ENCODE peak calls at places on chromosomes 13 and 19, in seven cellular contexts. L, C, R, N, T, U and B are unnamed samples.

GRCh38 chr19:371501-372160 is 27.0 kb upstream of the MIER2 start:
- DNase-seq in C (no peak), T (no peak), L (no peak), R (no peak), N (no peak), U (no peak), B (no peak)

GRCh38 chr19:37966211-37967072 is 59.4 kb downstream of the SIPA1L3 start:
- DNase-seq in R (no peak), N (no peak), C (peak), L (no peak), T (no peak), U (no peak), B (no peak)

GRCh38 chr13:38514575-38514974 is 164.9 kb downstream of the UFM1 start:
- DNase-seq in L (no peak), T (no peak), C (no peak), R (no peak), N (no peak), U (no peak), B (no peak)

GRCh38 chr19:16456652-16457194 is 15.0 kb downstream of the EPS15L1 start:
- DNase-seq in N (no peak), C (no peak), U (peak), R (no peak), L (no peak), T (peak), B (no peak)

GRCh38 chr13:37129867-37130266 is 24.4 kb upstream of the CSNK1A1L start:
- DNase-seq in R (no peak), N (no peak), L (no peak), T (no peak), U (no peak), C (no peak), B (no peak)

GRCh38 chr13:82800391-82800790 is 1081.9 kb downstream of the SLITRK1 start:
- DNase-seq in R (no peak), L (no peak), T (no peak), N (no peak), U (no peak), C (no peak), B (no peak)

GRCh38 chr13:29428310-29428991 is 167.0 kb downstream of the SLC7A1 start:
- DNase-seq in R (no peak), N (no peak), L (no peak), C (peak), T (peak), U (peak), B (peak)

GRCh38 chr13:85816413-85816812 is 17.2 kb upstream of the SLITRK6 start:
- DNase-seq in R (no peak), N (no peak), L (no peak), C (no peak), T (no peak), U (no peak), B (no peak)

GRCh38 chr13:31927219-31927653 is 104.3 kb upstream of the FRY start:
- DNase-seq in T (no peak), L (peak), U (no peak), R (no peak), C (no peak), N (no peak), B (no peak)

GRCh38 chr13:51804295-51805172 is 571 bp upstream of the DHRS12 start:
- DNase-seq in L (peak), T (no peak), N (no peak), R (no peak), C (peak), U (no peak), B (no peak)

GRCh38 chr19:32387701-32388392 is 17.7 kb upstream of the DPY19L3 start:
- DNase-seq in N (no peak), R (no peak), U (no peak), C (no peak), L (no peak), T (no peak), B (no peak)

GRCh38 chr13:110062077-110062776 is 244.7 kb downstream of the COL4A1 start:
- DNase-seq in C (no peak), U (no peak), T (no peak), N (no peak), L (no peak), R (no peak), B (no peak)

GRCh38 chr19:40193587-40193849 is 2.3 kb downstream of the MAP3K10 start:
- DNase-seq in U (no peak), L (no peak), R (no peak), T (no peak), N (no peak), C (no peak), B (no peak)

GRCh38 chr13:47656651-47657050 is 344.4 kb downstream of the SUCLA2 start:
- DNase-seq in C (no peak), T (no peak), N (no peak), R (no peak), L (no peak), U (no peak), B (no peak)

GRCh38 chr19:31096047-31096446 is 253.2 kb downstream of the TSHZ3 start:
- DNase-seq in C (no peak), R (no peak), T (peak), N (no peak), U (no peak), L (no peak), B (no peak)

GRCh38 chr13:96417956-96418355 is 328.0 kb downstream of the HS6ST3 start:
- DNase-seq in L (no peak), T (no peak), C (no peak), U (no peak), N (no peak), R (no peak), B (no peak)

GRCh38 chr19:13195678-13196077 is 45.5 kb downstream of the IER2 start:
- DNase-seq in T (peak), C (no peak), U (no peak), N (no peak), R (peak), L (peak), B (no peak)

GRCh38 chr13:40517486-40518311 is 148.7 kb downstream of the FOXO1 start:
- DNase-seq in N (no peak), C (no peak), L (no peak), U (no peak), T (no peak), R (no peak), B (no peak)

GRCh38 chr19:3606690-3607289 is at the start of gene TBXA2R:
- DNase-seq in R (peak), N (peak), C (no peak), U (peak), T (peak), L (peak), B (no peak)

GRCh38 chr13:23743269-23743668 is 145.9 kb downstream of the MIPEP start:
- DNase-seq in L (no peak), U (no peak), T (no peak), N (no peak), R (no peak), C (no peak), B (no peak)

GRCh38 chr19:41569481-41570150 is 6.3 kb upstream of the CEACAM21 start:
- DNase-seq in R (no peak), C (no peak), T (no peak), L (no peak), N (no peak), U (no peak), B (no peak)

GRCh38 chr19:17475541-17476115 is 5.3 kb downstream of the SLC27A1 start:
- DNase-seq in C (peak), U (peak), N (peak), T (no peak), L (peak), R (no peak), B (no peak)

GRCh38 chr19:55158848-55159793 is 1.6 kb upstream of the TNNI3 start:
- DNase-seq in C (no peak), T (peak), N (no peak), L (no peak), R (no peak), U (no peak), B (peak)

GRCh38 chr13:73293902-73294523 is 235.2 kb downstream of the KLF5 start:
- DNase-seq in R (no peak), U (no peak), L (no peak), N (no peak), T (no peak), C (no peak), B (no peak)

GRCh38 chr19:51978882-51979281 is 7.8 kb downstream of the ZNF350 start:
- DNase-seq in U (no peak), R (no peak), N (no peak), L (no peak), T (no peak), C (no peak), B (no peak)

GRCh38 chr13:60047943-60048342 is 115.8 kb downstream of the DIAPH3 start:
- DNase-seq in N (no peak), C (no peak), R (no peak), U (no peak), L (no peak), T (no peak), B (no peak)